ENCODE peak calls at places on chromosomes 5 and 9, in five cellular contexts. Q is nephron progenitor cell, C is mesothelial cell of epicardium, A is RWPE1, Y is endothelial cell. T is an unnamed sample.

GRCh38 chr5:40616791-40617190 is 62.9 kb upstream of the PTGER4 start:
- DNase-seq in Q (no peak), C (no peak), A (no peak), Y (no peak), T (no peak)

GRCh38 chr9:70964861-70965260 is 156.6 kb downstream of the TRPM3 start:
- DNase-seq in Q (no peak), C (no peak), A (no peak), Y (no peak), T (no peak)

GRCh38 chr5:141992349-141992963 is 20.4 kb downstream of the GNPDA1 start:
- DNase-seq in Q (peak; percentile 79), C (peak; percentile 80), A (peak; percentile 71), Y (peak; percentile 70), T (peak; percentile 67)

GRCh38 chr5:38497946-38498345 is 58.5 kb downstream of the LIFR start:
- DNase-seq in Q (no peak), C (no peak), A (no peak), Y (no peak), T (no peak)

GRCh38 chr5:31187591-31187990 is 5.9 kb upstream of the CDH6 start:
- DNase-seq in Q (no peak), C (no peak), A (no peak), Y (no peak), T (no peak)

GRCh38 chr5:136892026-136892425 is 526.7 kb upstream of the TRPC7 start:
- DNase-seq in Q (no peak), C (no peak), A (no peak), Y (no peak), T (no peak)

GRCh38 chr5:29790281-29790680 is 1403.2 kb upstream of the CDH6 start:
- DNase-seq in Q (no peak), C (no peak), A (no peak), Y (no peak), T (no peak)

GRCh38 chr5:179668404-179668803 is 12.4 kb downstream of the CBY3 start:
- DNase-seq in Q (peak; percentile 58), C (no peak), A (no peak), Y (peak; percentile 71), T (no peak)

GRCh38 chr5:130555429-130555828 is 609.6 kb downstream of the HINT1 start:
- DNase-seq in Q (no peak), C (no peak), A (no peak), Y (no peak), T (no peak)

GRCh38 chr5:168683247-168683926 is 104.2 kb upstream of the PANK3 start:
- DNase-seq in Q (no peak), C (no peak), A (no peak), Y (no peak), T (no peak)

GRCh38 chr5:172110921-172111873 is 76.8 kb downstream of the STK10 start:
- DNase-seq in Q (no peak), C (no peak), A (peak; percentile 55), Y (no peak), T (peak; percentile 65)

GRCh38 chr5:114857951-114858401 is 311.7 kb downstream of the TRIM36 start:
- DNase-seq in Q (no peak), C (no peak), A (no peak), Y (no peak), T (no peak)

GRCh38 chr9:36974731-36975130 is 59.3 kb downstream of the PAX5 start:
- DNase-seq in Q (no peak), C (no peak), A (no peak), Y (no peak), T (no peak)

GRCh38 chr9:36985061-36985768 is 48.9 kb downstream of the PAX5 start:
- DNase-seq in Q (no peak), C (no peak), A (no peak), Y (no peak), T (no peak)

GRCh38 chr9:36985769-36986547 is 48.1 kb downstream of the PAX5 start:
- DNase-seq in Q (peak; percentile 52), C (no peak), A (no peak), Y (peak; percentile 37), T (no peak)

GRCh38 chr9:36976371-36977030 is 57.6 kb downstream of the PAX5 start:
- DNase-seq in Q (no peak), C (no peak), A (peak; percentile 97), Y (no peak), T (no peak)

DNA sequence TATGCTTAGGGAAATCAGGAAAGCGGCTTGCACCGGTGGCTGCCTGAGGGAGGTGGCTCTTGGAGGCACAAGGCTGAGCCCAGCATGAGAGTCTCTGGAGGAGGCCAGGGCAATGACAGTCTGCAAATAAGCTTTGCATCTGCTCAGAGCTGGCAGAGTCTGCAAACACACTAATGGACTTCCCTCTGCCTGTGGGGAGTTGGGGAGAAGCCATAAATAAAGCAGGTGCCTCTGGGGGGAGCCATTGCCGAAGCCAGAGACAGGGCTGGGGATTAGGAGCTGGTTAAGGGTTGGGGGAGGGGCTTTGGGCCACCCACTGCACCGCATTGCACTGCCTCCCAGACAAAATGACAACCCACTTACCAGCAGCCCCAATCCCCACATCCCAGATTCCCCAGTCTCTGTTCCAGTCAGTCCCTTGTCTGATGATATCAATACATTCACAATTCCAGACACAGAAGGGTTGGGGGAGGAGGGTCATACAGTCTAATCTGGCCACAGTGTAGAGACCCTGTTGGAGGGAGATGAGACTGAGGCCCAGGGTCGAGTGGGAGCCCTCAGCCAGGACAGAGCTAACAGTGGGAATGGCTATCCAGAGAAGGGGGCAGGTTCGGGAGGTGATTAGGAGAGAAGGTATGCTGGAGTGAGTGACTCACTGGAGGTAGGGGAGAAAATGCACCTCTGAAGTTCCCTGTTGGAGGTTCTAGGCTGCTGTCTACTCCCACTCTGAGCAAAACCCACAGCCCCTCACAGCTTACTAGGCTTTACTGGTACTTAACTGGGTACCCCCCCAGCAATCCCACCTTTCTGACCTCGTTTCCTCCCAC is 53.7 kb downstream of the PAX5 start:
- DNase-seq in Q (no peak), C (no peak), A (peak; percentile 73), Y (no peak), T (no peak)
- TF ChIP-seq CTCF in Q (no peak), C (no peak), A (no peak), Y (no peak), T (no peak)

GRCh38 chr5:95959051-95959963 is 2.3 kb downstream of the ELL2 start:
- DNase-seq in Q (peak; percentile 15), C (no peak), A (no peak), Y (no peak), T (no peak)
- TF ChIP-seq CTCF in Q (no peak), C (no peak), A (no peak), Y (no peak), T (no peak)

GRCh38 chr9:12880406-12881016 is 105.7 kb downstream of the LURAP1L start:
- DNase-seq in Q (no peak), C (no peak), A (no peak), Y (no peak), T (no peak)

GRCh38 chr9:12882430-12882829 is 107.6 kb downstream of the LURAP1L start:
- DNase-seq in Q (no peak), C (no peak), A (no peak), Y (no peak), T (no peak)

GRCh38 chr9:12889402-12890106 is 114.7 kb downstream of the LURAP1L start:
- DNase-seq in Q (no peak), C (no peak), A (no peak), Y (no peak), T (no peak)

GRCh38 chr9:12884736-12885395 is 110.0 kb downstream of the LURAP1L start:
- DNase-seq in Q (no peak), C (no peak), A (peak; percentile 42), Y (no peak), T (no peak)
- TF ChIP-seq CTCF in Q (peak; percentile 37), C (no peak), A (peak; percentile 61), Y (no peak), T (no peak)

DNA sequence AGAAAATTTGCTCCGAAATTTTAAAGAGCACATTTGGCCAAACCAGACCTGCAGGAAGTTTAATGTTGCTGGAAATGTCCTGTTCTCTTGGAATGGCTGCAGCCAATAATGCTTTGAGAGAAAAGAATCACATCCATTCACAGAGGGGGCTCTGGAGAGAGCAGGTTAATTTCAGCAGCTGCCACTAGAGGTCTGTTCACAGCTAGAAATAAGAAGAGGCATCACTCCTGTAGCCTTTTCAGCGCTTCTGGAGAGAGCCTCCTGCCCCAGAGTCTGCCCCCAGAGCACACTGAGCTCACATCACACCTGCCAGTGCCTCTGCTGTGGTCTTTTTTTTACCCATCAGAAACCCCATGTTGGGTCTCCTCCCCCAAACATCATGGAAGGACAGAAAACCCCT is 124.8 kb upstream of the RAD23B start:
- DNase-seq in Q (peak; percentile 12), C (no peak), A (peak; percentile 59), Y (peak; percentile 38), T (no peak)
- TF ChIP-seq CTCF in Q (peak; percentile 55), C (peak; percentile 30), A (peak; percentile 21), Y (peak; percentile 34), T (peak; percentile 24)

T was measured in natural killer cell.